ENCODE peak calls at places on chromosomes 11 and 22, in four cellular contexts. One of them, this sample, is unnamed.

GRCh38 chr11:129316781-129317180 is 58.9 kb upstream of the BARX2 start:
- DNase-seq in stimulated activated CD4-positive, alpha-beta T cell treated with anti-CD3 and anti-CD28 coated beads, Interleukin-4, amount 100 ng/mL, for 4 hours: no peak
- DNase-seq in H4: no peak
- DNase-seq in AG09309: no peak
- DNase-seq in this sample: no peak

GRCh38 chr11:77072851-77073327 is 6.1 kb downstream of the CAPN5 start:
- DNase-seq in AG09309: no peak
- DNase-seq in H4: no peak
- DNase-seq in stimulated activated CD4-positive, alpha-beta T cell treated with anti-CD3 and anti-CD28 coated beads, Interleukin-4, amount 100 ng/mL, for 4 hours: no peak
- DNase-seq in this sample: peak; percentile 23

GRCh38 chr11:104661901-104662300 is 236.4 kb downstream of the CASP12 start:
- DNase-seq in AG09309: no peak
- DNase-seq in stimulated activated CD4-positive, alpha-beta T cell treated with anti-CD3 and anti-CD28 coated beads, Interleukin-4, amount 100 ng/mL, for 4 hours: no peak
- DNase-seq in H4: no peak
- DNase-seq in this sample: no peak

GRCh38 chr11:58576792-58577440 is 1.3 kb upstream of the LPXN start:
- DNase-seq in stimulated activated CD4-positive, alpha-beta T cell treated with anti-CD3 and anti-CD28 coated beads, Interleukin-4, amount 100 ng/mL, for 4 hours: no peak
- DNase-seq in H4: peak; percentile 13
- DNase-seq in AG09309: no peak
- DNase-seq in this sample: peak; percentile 30

GRCh38 chr11:120137187-120137610 is 714 bp downstream of the TRIM29 start:
- DNase-seq in H4: no peak
- DNase-seq in AG09309: no peak
- DNase-seq in stimulated activated CD4-positive, alpha-beta T cell treated with anti-CD3 and anti-CD28 coated beads, Interleukin-4, amount 100 ng/mL, for 4 hours: no peak
- DNase-seq in this sample: no peak

GRCh38 chr22:22460060-22460459 is 48.5 kb downstream of the ZNF280B start:
- DNase-seq in AG09309: no peak
- DNase-seq in H4: no peak
- DNase-seq in stimulated activated CD4-positive, alpha-beta T cell treated with anti-CD3 and anti-CD28 coated beads, Interleukin-4, amount 100 ng/mL, for 4 hours: no peak
- DNase-seq in this sample: no peak

GRCh38 chr22:45131749-45132148 is 32.0 kb upstream of the NUP50 start:
- DNase-seq in stimulated activated CD4-positive, alpha-beta T cell treated with anti-CD3 and anti-CD28 coated beads, Interleukin-4, amount 100 ng/mL, for 4 hours: no peak
- DNase-seq in AG09309: no peak
- DNase-seq in H4: no peak
- DNase-seq in this sample: no peak

GRCh38 chr22:43819691-43820670 is 7.9 kb upstream of the EFCAB6 start:
- DNase-seq in H4: no peak
- DNase-seq in AG09309: no peak
- DNase-seq in stimulated activated CD4-positive, alpha-beta T cell treated with anti-CD3 and anti-CD28 coated beads, Interleukin-4, amount 100 ng/mL, for 4 hours: no peak
- DNase-seq in this sample: no peak

GRCh38 chr11:78295991-78296930 is 107.5 kb downstream of the USP35 start:
- DNase-seq in stimulated activated CD4-positive, alpha-beta T cell treated with anti-CD3 and anti-CD28 coated beads, Interleukin-4, amount 100 ng/mL, for 4 hours: no peak
- DNase-seq in AG09309: no peak
- DNase-seq in H4: peak; percentile 34
- DNase-seq in this sample: no peak